ENCODE peak calls at places on chromosomes 7 and 10, in seven cellular contexts. Z is IMR-90, F is mesendoderm, W is mesenchymal stem cell, Q is neuronal stem cell, E is H1, C is trophoblast cell. J is an unnamed sample.

GRCh38 chr7:43639858-43640491 is 57.1 kb downstream of the STK17A start:
- DNase-seq in Z (peak), F (peak), W (peak), Q (peak), E (no peak), C (no peak), J (no peak)

GRCh38 chr10:10589540-10589939 is 428.1 kb upstream of the CELF2 start:
- DNase-seq in Z (peak), F (peak), W (peak), Q (no peak), E (no peak), C (no peak), J (no peak)

GRCh38 chr7:77421273-77421672 is 5.1 kb upstream of the GSAP start:
- DNase-seq in Z (no peak), F (no peak), W (no peak), Q (no peak), E (no peak), C (no peak), J (no peak)

GRCh38 chr7:95525503-95525902 is 39.8 kb downstream of the ASB4 start:
- DNase-seq in Z (no peak), F (no peak), W (peak), Q (no peak), E (no peak), C (no peak), J (no peak)

GRCh38 chr7:82605247-82605864 is 161.8 kb upstream of the CACNA2D1 start:
- DNase-seq in Z (peak), F (peak), W (peak), Q (peak), E (no peak), C (no peak), J (no peak)

GRCh38 chr10:58919927-58920654 is 256.4 kb upstream of the PHYHIPL start:
- DNase-seq in Z (peak), F (peak), W (peak), Q (no peak), E (no peak), C (no peak), J (no peak)

GRCh38 chr10:71128311-71129010 is 83.9 kb upstream of the UNC5B start:
- DNase-seq in Z (no peak), F (no peak), W (no peak), Q (no peak), E (no peak), C (no peak), J (no peak)

GRCh38 chr10:133180192-133180914 is 20.3 kb downstream of the KNDC1 start:
- DNase-seq in Z (no peak), F (no peak), W (no peak), Q (no peak), E (no peak), C (no peak), J (no peak)

DNA sequence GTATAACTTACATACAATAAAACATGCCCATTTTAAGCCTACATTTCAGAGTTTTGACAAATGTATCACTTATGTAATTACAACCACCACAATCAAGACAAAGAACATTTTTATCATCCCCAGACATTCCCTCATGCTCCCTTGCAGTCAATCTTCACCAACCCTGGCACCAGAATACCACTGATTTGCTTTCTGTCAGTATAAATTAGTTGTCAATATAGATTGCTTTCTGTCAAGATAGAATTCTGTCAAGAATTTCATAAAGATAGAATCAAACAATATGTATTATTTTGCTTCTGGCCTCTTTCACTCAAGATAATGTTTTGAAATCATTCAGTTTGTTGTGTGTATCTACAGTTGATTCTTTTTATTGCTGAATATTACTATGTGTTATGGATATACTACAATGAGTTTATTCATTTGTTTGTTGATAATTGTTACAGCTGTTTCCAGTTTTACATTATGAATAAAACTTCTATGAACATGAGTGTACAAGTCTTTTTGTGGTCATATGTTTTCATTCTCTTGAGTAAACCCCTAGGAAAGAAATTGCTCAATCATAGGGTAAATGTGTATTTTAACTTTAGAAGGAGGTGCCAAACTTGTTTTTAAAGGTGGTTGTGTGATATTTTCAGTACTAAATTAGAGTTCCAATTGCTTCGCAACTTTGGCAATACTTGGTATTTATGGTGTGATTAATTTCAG is 56.9 kb downstream of the IFIT5 start:
- DNase-seq in Z (peak), F (no peak), W (no peak), Q (no peak), E (no peak), C (no peak), J (no peak)
- H3K23ac ChIP-seq in Z (no peak), F (no peak), W (no peak), Q (no peak), E (no peak), C (no peak), J (no peak)

GRCh38 chr7:130803127-130803526 is 69.1 kb upstream of the KLF14 start:
- DNase-seq in Z (no peak), F (no peak), W (no peak), Q (no peak), E (no peak), C (no peak), J (no peak)

GRCh38 chr7:130804156-130804708 is 70.2 kb upstream of the KLF14 start:
- DNase-seq in Z (no peak), F (no peak), W (no peak), Q (no peak), E (no peak), C (no peak), J (no peak)
- H3K23ac ChIP-seq in Z (no peak), F (no peak), W (no peak), Q (no peak), E (no peak), C (no peak), J (no peak)

DNA sequence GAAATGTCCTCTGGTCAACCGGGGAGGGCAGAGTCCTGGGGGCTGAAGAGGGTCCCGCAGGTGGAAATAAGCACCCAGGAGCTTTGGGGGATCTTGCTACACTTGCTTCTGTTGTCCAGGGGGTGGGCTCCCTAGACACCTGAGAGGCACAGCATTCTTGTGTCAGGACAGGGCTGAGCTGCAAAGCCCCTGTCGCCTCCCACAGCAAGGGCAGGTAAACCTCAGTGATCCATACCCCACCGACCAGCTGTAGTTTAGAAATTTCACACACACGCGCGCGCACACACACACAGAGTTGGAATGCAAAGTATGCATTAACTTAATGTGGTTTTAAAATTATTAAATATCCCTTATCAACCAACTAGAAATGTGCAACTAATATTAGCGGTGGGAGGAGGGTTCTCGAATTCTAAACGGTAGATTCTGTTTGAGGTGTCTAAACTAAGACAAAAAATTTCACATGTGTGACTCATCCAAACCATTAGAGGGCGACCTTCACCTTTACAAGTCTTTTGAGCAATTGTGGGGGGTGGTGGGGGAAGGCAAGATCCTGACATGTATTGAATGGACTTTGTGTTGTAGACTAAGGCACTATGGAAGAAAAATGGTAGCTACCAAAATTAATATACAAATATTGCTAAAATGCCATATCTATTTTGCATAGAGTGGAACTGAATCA is 34.3 kb upstream of the PTF1A start:
- DNase-seq in Z (peak), F (peak), W (peak), Q (no peak), E (no peak), C (no peak), J (peak)
- H3K23ac ChIP-seq in Z (no peak), F (no peak), W (no peak), Q (no peak), E (no peak), C (no peak), J (no peak)

GRCh38 chr7:107783648-107784047 is 19.4 kb downstream of the SLC26A3 start:
- DNase-seq in Z (no peak), F (no peak), W (no peak), Q (no peak), E (no peak), C (no peak), J (no peak)
- H3K23ac ChIP-seq in Z (no peak), F (no peak), W (no peak), Q (no peak), E (no peak), C (no peak), J (no peak)

GRCh38 chr10:117160567-117160966 is 22.5 kb upstream of the VAX1 start:
- DNase-seq in Z (no peak), F (no peak), W (no peak), Q (no peak), E (no peak), C (no peak), J (no peak)
- H3K23ac ChIP-seq in Z (no peak), F (no peak), W (no peak), Q (no peak), E (no peak), C (no peak), J (no peak)

DNA sequence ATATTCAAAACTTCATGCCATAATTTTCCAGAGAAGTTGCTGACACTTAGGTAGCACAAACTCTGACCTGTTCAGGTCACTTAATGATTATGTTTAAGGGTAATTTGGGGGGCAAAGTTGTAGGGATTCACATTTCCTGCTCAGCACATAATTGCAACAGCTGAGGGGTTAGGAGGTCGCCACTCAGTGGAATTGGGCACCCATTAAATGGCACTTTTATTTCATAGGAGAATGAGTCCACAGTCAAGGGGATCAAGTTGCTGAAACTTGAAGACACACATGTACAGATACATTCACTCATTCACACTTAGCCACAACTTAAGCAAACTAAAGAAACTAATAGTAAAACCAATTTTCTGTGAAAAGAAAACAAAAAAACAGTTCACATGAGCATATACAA is 1.5 kb downstream of the PCDH15 start:
- DNase-seq in Z (no peak), F (no peak), W (no peak), Q (no peak), E (no peak), C (no peak), J (no peak)
- H3K23ac ChIP-seq in Z (no peak), F (no peak), W (no peak), Q (no peak), E (no peak), C (no peak), J (no peak)

GRCh38 chr7:143305423-143306070 is 10.4 kb upstream of the CLCN1 start:
- DNase-seq in Z (peak), F (peak), W (peak), Q (no peak), E (no peak), C (peak), J (peak)

GRCh38 chr7:143304938-143305337 is 11.0 kb upstream of the CLCN1 start:
- DNase-seq in Z (no peak), F (no peak), W (no peak), Q (no peak), E (no peak), C (no peak), J (no peak)

GRCh38 chr7:143300959-143301617 is 12.9 kb downstream of the CASP2 start:
- DNase-seq in Z (peak), F (no peak), W (peak), Q (no peak), E (no peak), C (no peak), J (no peak)

GRCh38 chr7:143299840-143300239 is 11.7 kb downstream of the CASP2 start:
- DNase-seq in Z (no peak), F (peak), W (peak), Q (no peak), E (no peak), C (peak), J (peak)

DNA sequence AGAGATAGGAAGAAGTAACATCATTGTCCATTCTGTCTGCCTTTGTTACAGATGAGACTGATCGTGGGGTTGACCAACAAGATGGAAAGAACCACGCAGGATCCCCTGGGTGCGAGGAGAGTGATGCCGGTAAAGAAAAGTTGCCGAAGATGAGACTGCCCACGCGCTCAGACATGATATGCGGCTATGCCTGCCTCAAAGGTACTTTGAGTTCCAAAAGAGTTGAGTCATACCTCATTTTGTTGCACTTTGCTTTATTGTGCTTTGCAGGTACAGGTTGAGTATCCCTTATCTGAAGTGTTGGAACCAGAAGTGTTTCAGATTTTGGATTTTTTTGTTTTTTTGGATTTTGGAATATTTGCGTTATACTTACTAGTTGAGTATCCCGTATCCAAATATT is 12.2 kb upstream of the CLCN1 start:
- DNase-seq in Z (no peak), F (no peak), W (no peak), Q (no peak), E (no peak), C (no peak), J (no peak)
- H3K23ac ChIP-seq in Z (no peak), F (no peak), W (no peak), Q (no peak), E (no peak), C (no peak), J (no peak)

GRCh38 chr7:11818281-11818680 is 13.7 kb downstream of the THSD7A start:
- DNase-seq in Z (no peak), F (no peak), W (no peak), Q (no peak), E (no peak), C (no peak), J (no peak)
- H3K23ac ChIP-seq in Z (no peak), F (no peak), W (no peak), Q (no peak), E (no peak), C (no peak), J (no peak)

GRCh38 chr7:157963526-157963925 is 624.1 kb downstream of the PTPRN2 start:
- DNase-seq in Z (no peak), F (no peak), W (no peak), Q (no peak), E (no peak), C (no peak), J (peak)

GRCh38 chr7:157964521-157964920 is 623.1 kb downstream of the PTPRN2 start:
- DNase-seq in Z (no peak), F (no peak), W (no peak), Q (no peak), E (no peak), C (no peak), J (peak)

GRCh38 chr7:157961731-157962457 is 625.1 kb downstream of the DNAJB6 start:
- DNase-seq in Z (no peak), F (no peak), W (no peak), Q (no peak), E (no peak), C (no peak), J (peak)

GRCh38 chr7:157964016-157964415 is 623.6 kb downstream of the PTPRN2 start:
- DNase-seq in Z (no peak), F (no peak), W (no peak), Q (no peak), E (no peak), C (no peak), J (no peak)

GRCh38 chr7:157962458-157963306 is 624.9 kb downstream of the PTPRN2 start:
- DNase-seq in Z (no peak), F (no peak), W (no peak), Q (no peak), E (no peak), C (no peak), J (peak)
- H3K23ac ChIP-seq in Z (no peak), F (no peak), W (no peak), Q (no peak), E (no peak), C (no peak), J (no peak)

GRCh38 chr7:28395806-28396205 is 16.5 kb upstream of the CREB5 start:
- DNase-seq in Z (no peak), F (no peak), W (no peak), Q (no peak), E (no peak), C (no peak), J (no peak)
- H3K23ac ChIP-seq in Z (no peak), F (no peak), W (no peak), Q (no peak), E (no peak), C (no peak), J (no peak)